ENCODE peak calls at places on chromosomes 7 and 10, in seven cellular contexts. D is PC-3, Y is fibroblast of lung, R is H1, U is GM23248, E is K562, G is mammary epithelial cell. V is an unnamed sample.

GRCh38 chr10:29807407-29807806 is 172.6 kb upstream of the SVIL start:
- DNase-seq in E (no peak), Y (peak; percentile 85), R (no peak), U (peak; percentile 91), G (peak; percentile 99), D (peak; percentile 65), V (no peak)

GRCh38 chr7:138169441-138169851 is 93.2 kb downstream of the AKR1D1 start:
- DNase-seq in Y (no peak), D (no peak), E (no peak), G (no peak), R (peak; percentile 79), U (no peak), V (no peak)

GRCh38 chr10:131946880-131947279 is 34.8 kb downstream of the BNIP3 start:
- DNase-seq in Y (no peak), G (no peak), D (peak; percentile 60), R (no peak), E (no peak), U (no peak), V (no peak)

GRCh38 chr7:127629268-127629854 is 11.4 kb upstream of the PAX4 start:
- DNase-seq in D (peak; percentile 29), R (peak; percentile 80), Y (no peak), E (peak; percentile 71), U (no peak), G (no peak), V (peak; percentile 43)

GRCh38 chr10:47360419-47361040 is 12.4 kb downstream of the RBP3 start:
- DNase-seq in D (no peak), G (no peak), E (no peak), Y (no peak), R (no peak), U (no peak), V (no peak)

GRCh38 chr10:120453319-120453718 is 3.7 kb upstream of the PLPP4 start:
- DNase-seq in D (no peak), E (no peak), U (no peak), R (no peak), Y (no peak), G (no peak), V (no peak)

GRCh38 chr7:148664319-148664718 is 34.4 kb upstream of the CUL1 start:
- DNase-seq in D (no peak), Y (peak; percentile 59), R (no peak), E (no peak), U (peak; percentile 48), G (no peak), V (peak; percentile 18)

GRCh38 chr10:6465854-6466524 is 114.1 kb downstream of the PRKCQ start:
- DNase-seq in Y (no peak), R (no peak), E (no peak), U (no peak), D (no peak), G (no peak), V (no peak)

GRCh38 chr10:80186364-80187012 is 18.8 kb downstream of the ANXA11 start:
- DNase-seq in U (peak; percentile 57), E (peak; percentile 38), R (no peak), G (no peak), Y (no peak), D (no peak), V (no peak)

GRCh38 chr10:80187060-80187459 is 18.3 kb downstream of the ANXA11 start:
- DNase-seq in R (no peak), G (no peak), D (no peak), U (no peak), E (no peak), Y (no peak), V (no peak)

GRCh38 chr10:80185522-80186299 is 19.6 kb downstream of the ANXA11 start:
- DNase-seq in D (no peak), G (no peak), Y (no peak), R (no peak), E (no peak), U (no peak), V (no peak)

GRCh38 chr10:80188713-80189112 is 16.6 kb downstream of the ANXA11 start:
- DNase-seq in R (no peak), E (no peak), D (no peak), G (no peak), U (no peak), Y (no peak), V (no peak)

GRCh38 chr10:80187465-80188409 is 17.6 kb downstream of the ANXA11 start:
- DNase-seq in R (no peak), Y (no peak), U (no peak), D (peak; percentile 47), E (peak; percentile 73), G (no peak), V (no peak)
- H3K4me1 ChIP-seq in R (no peaks in the 10 kb centered on the region), Y (peaks cover 8% of the 10 kb centered on the region), U (no peaks in the 10 kb centered on the region), D (peaks cover 12% of the 10 kb centered on the region), E (peaks cover 31% of the 10 kb centered on the region), G (no peaks in the 10 kb centered on the region), V (peaks cover 11% of the 10 kb centered on the region)

GRCh38 chr7:142832452-142832851 is 22.4 kb upstream of the EPHB6 start:
- DNase-seq in E (no peak), R (no peak), D (peak; percentile 47), G (no peak), U (no peak), Y (no peak), V (no peak)

GRCh38 chr7:142838461-142839213 is 16.2 kb upstream of the EPHB6 start:
- DNase-seq in G (no peak), U (no peak), R (no peak), Y (no peak), E (peak; percentile 82), D (peak; percentile 66), V (peak; percentile 40)

GRCh38 chr7:142828101-142828500 is 26.8 kb upstream of the EPHB6 start:
- DNase-seq in R (no peak), U (no peak), Y (no peak), E (no peak), G (no peak), D (peak; percentile 65), V (no peak)

GRCh38 chr7:142835487-142835886 is 19.4 kb upstream of the EPHB6 start:
- DNase-seq in R (no peak), D (peak; percentile 45), E (no peak), U (no peak), G (no peak), Y (no peak), V (no peak)

DNA sequence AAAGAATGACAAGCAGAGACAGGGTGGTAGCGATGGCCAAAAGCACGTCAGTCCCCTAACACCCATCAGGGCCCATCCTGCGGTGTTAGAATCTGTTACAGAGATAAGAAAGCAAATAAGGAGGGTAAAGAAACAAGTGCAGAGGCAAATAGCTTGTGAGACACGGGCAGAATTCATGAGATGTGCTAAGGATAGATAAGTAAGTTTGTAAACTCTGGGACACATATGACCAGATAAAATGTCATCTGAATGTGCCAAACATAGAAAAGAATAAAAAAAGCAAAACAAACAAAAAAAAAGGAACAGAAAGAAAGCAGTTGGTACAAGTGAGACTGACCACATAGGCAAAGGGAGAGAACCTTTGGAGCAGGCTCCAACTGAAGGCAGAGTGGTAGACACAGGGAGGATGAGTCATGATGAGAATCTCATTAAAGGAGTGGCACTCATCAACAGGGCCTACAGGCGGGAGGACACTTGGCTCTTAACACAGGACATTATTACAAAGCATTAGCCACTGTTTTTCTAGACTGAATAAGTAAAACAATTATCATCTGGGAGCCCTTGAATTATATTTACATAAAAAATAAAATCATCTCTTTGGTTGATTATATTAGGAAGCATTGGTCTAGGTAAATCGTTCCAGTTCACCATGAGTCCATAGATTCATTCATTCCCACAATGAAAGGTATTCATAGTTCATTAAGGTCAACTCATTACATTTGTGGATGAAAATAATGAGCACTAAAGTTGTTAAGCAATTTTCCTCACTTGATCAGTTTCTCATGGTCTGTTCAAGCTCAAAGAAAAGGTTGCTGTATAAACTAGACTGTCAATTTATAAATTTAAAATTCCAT is 21.5 kb upstream of the EPHB6 start:
- DNase-seq in U (peak; percentile 29), R (no peak), D (peak; percentile 78), E (peak; percentile 64), Y (no peak), G (no peak), V (peak; percentile 30)
- TF ChIP-seq EZH2 in U (no peak), R (no peak), D (no peak), E (no peak), Y (no peak), G (no peak), V (no peak)

GRCh38 chr10:89003344-89003743 is 12.7 kb downstream of the FAS start:
- DNase-seq in E (no peak), R (no peak), U (no peak), G (peak; percentile 33), D (no peak), Y (no peak), V (no peak)

GRCh38 chr10:88999629-89000028 is 9.0 kb downstream of the FAS start:
- DNase-seq in Y (peak; percentile 75), G (peak; percentile 79), E (no peak), D (no peak), R (no peak), U (peak; percentile 24), V (no peak)

GRCh38 chr10:89002234-89002978 is 11.8 kb downstream of the FAS start:
- DNase-seq in Y (no peak), R (no peak), G (no peak), E (no peak), D (no peak), U (no peak), V (no peak)

GRCh38 chr10:89001024-89001423 is 10.4 kb downstream of the FAS start:
- DNase-seq in D (no peak), U (peak; percentile 54), R (no peak), Y (no peak), G (no peak), E (no peak), V (no peak)

DNA sequence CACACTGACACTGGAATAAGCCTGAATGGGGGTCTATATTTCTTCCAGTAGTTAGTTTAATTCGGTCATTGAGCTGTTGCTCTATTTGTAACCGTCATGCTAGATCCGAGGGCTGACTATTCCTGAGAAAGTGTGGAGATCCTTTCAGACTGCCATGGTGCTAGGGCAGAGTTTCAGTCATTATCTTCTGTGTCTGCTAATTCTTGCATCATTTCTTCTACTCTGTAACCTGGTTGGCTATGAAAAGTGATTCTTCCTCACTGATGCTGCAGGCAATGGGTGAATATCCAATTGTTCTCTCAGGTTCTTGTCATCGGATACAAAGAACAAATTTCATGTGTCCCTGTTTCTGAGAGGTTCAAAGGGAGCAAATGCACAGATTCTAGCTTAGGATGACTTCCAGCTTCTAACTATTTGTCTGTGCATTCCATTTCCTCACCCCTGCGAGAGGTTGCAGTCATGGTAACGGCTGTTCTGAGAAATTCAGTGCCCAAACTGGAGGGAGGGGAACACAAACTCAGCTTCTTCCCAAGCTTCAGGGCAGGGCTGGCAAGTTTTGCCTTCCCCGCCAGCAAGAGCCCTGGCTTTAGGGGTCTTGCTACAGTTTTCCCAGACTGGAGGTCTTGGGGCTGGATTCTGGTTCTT is 11.0 kb downstream of the FAS start:
- DNase-seq in Y (peak; percentile 34), G (no peak), E (no peak), D (no peak), U (peak; percentile 34), R (no peak), V (no peak)
- H2AFZ ChIP-seq in Y (no peak overlapping the region), G (no peak overlapping the region), E (no peak overlapping the region), D (no peak overlapping the region), U (no peak overlapping the region), R (no peak overlapping the region), V (no peak overlapping the region)

DNA sequence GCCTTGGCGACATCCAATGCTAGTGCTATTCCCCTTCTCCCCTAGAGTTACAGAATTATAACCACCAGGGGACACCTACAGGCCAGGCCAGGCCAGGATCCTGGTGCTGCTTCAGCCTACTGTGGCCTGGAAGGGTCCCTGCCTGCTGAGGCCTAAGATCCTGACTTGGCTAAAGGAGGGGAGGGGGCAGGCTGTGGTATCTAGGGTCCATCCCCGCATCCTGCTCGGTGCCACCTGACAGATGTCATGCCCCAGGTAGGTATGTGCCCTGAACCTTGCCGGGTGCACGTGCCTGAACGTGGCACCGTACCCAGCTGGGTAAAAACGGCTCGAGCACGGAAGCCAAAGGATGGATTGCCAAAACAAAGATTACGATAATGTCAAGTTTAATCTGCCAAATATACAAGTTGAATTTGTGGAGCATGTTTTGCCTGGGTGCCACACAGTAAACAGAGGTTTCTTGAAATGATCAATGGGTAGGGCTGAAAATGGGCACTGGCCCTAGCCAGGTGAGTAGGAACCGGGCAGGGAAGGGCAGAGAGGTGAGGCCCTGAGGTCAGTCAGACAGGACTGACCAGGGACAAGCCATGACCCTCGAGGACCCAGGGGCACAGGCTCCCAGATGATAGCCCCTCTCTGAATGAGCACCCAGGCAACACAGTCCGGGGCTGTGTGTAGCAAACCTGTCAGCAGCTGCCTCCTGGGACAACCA is 12.6 kb downstream of the PDAP1 start:
- DNase-seq in G (no peak), R (no peak), D (no peak), E (no peak), Y (no peak), U (no peak), V (no peak)
- H3K4me1 ChIP-seq in G (peaks cover 14% of the 10 kb centered on the region), R (peaks cover 2% of the 10 kb centered on the region), D (no peaks in the 10 kb centered on the region), E (peaks cover 32% of the 10 kb centered on the region), Y (peaks cover 11% of the 10 kb centered on the region), U (no peaks in the 10 kb centered on the region), V (peaks cover 14% of the 10 kb centered on the region)